ENCODE peak calls at places on chromosomes 3 and 15, in six cellular contexts. One of them, this sample, is unnamed.

GRCh38 chr15:93146196-93146595 is 57.2 kb upstream of the RGMA start:
- DNase-seq in cardiac fibroblast: no peak
- DNase-seq in sigmoid colon: no peak
- DNase-seq in epithelial cell of esophagus: no peak
- DNase-seq in OCI-LY7: no peak
- DNase-seq in mammary epithelial cell: no peak
- DNase-seq in this sample: no peak

GRCh38 chr3:21718161-21718765 is 32.7 kb downstream of the ZNF385D start:
- DNase-seq in cardiac fibroblast: peak; percentile 94
- DNase-seq in sigmoid colon: no peak
- DNase-seq in epithelial cell of esophagus: peak; percentile 97
- DNase-seq in OCI-LY7: no peak
- DNase-seq in mammary epithelial cell: peak; percentile 95
- DNase-seq in this sample: no peak

GRCh38 chr15:57920916-57921315 is 144.6 kb downstream of the ALDH1A2 start:
- DNase-seq in cardiac fibroblast: peak; percentile 44
- DNase-seq in sigmoid colon: no peak
- DNase-seq in epithelial cell of esophagus: no peak
- DNase-seq in OCI-LY7: no peak
- DNase-seq in mammary epithelial cell: no peak
- DNase-seq in this sample: no peak

GRCh38 chr3:152298393-152299242 is 29.9 kb downstream of the MBNL1 start:
- DNase-seq in cardiac fibroblast: peak; percentile 98
- DNase-seq in sigmoid colon: peak; percentile 86
- DNase-seq in epithelial cell of esophagus: peak; percentile 93
- DNase-seq in OCI-LY7: peak; percentile 72
- DNase-seq in mammary epithelial cell: peak; percentile 89
- DNase-seq in this sample: peak; percentile 85

GRCh38 chr3:53137221-53137620 is 7.0 kb upstream of the RFT1 start:
- DNase-seq in cardiac fibroblast: no peak
- DNase-seq in sigmoid colon: no peak
- DNase-seq in epithelial cell of esophagus: no peak
- DNase-seq in OCI-LY7: peak; percentile 66
- DNase-seq in mammary epithelial cell: no peak
- DNase-seq in this sample: no peak

GRCh38 chr3:42853739-42854302 is 21.9 kb downstream of the CYP8B1 start:
- DNase-seq in cardiac fibroblast: no peak
- DNase-seq in sigmoid colon: no peak
- DNase-seq in epithelial cell of esophagus: no peak
- DNase-seq in OCI-LY7: no peak
- DNase-seq in mammary epithelial cell: no peak
- DNase-seq in this sample: no peak

GRCh38 chr3:138082085-138082991 is 33.1 kb downstream of the DZIP1L start:
- DNase-seq in cardiac fibroblast: peak; percentile 86
- DNase-seq in sigmoid colon: no peak
- DNase-seq in epithelial cell of esophagus: peak; percentile 84
- DNase-seq in OCI-LY7: no peak
- DNase-seq in mammary epithelial cell: peak; percentile 96
- DNase-seq in this sample: peak; percentile 30

GRCh38 chr15:95470997-95471692 is 859.4 kb upstream of the NR2F2 start:
- DNase-seq in cardiac fibroblast: peak; percentile 91
- DNase-seq in sigmoid colon: no peak
- DNase-seq in epithelial cell of esophagus: no peak
- DNase-seq in OCI-LY7: no peak
- DNase-seq in mammary epithelial cell: no peak
- DNase-seq in this sample: no peak

GRCh38 chr3:11246663-11246970 is 25.6 kb upstream of the ATG7 start:
- DNase-seq in cardiac fibroblast: no peak
- DNase-seq in sigmoid colon: no peak
- DNase-seq in epithelial cell of esophagus: peak; percentile 37
- DNase-seq in OCI-LY7: no peak
- DNase-seq in mammary epithelial cell: no peak
- DNase-seq in this sample: no peak

GRCh38 chr3:25653322-25653721 is 11.4 kb downstream of the TOP2B start:
- DNase-seq in cardiac fibroblast: no peak
- DNase-seq in sigmoid colon: no peak
- DNase-seq in epithelial cell of esophagus: no peak
- DNase-seq in OCI-LY7: no peak
- DNase-seq in mammary epithelial cell: no peak
- DNase-seq in this sample: no peak

GRCh38 chr15:71238926-71239325 is 123.7 kb downstream of the THSD4 start:
- DNase-seq in cardiac fibroblast: no peak
- DNase-seq in sigmoid colon: no peak
- DNase-seq in epithelial cell of esophagus: no peak
- DNase-seq in OCI-LY7: no peak
- DNase-seq in mammary epithelial cell: no peak
- DNase-seq in this sample: no peak

GRCh38 chr3:39407259-39407629 is 724 bp downstream of the RPSA start:
- DNase-seq in cardiac fibroblast: no peak
- DNase-seq in sigmoid colon: no peak
- DNase-seq in epithelial cell of esophagus: no peak
- DNase-seq in OCI-LY7: no peak
- DNase-seq in mammary epithelial cell: no peak
- DNase-seq in this sample: no peak

GRCh38 chr3:138867996-138868395 is 33.3 kb upstream of the PIK3CB start:
- DNase-seq in cardiac fibroblast: no peak
- DNase-seq in sigmoid colon: no peak
- DNase-seq in epithelial cell of esophagus: no peak
- DNase-seq in OCI-LY7: no peak
- DNase-seq in mammary epithelial cell: peak; percentile 39
- DNase-seq in this sample: no peak

GRCh38 chr15:66220587-66220986 is 33.0 kb downstream of the MEGF11 start:
- DNase-seq in cardiac fibroblast: no peak
- DNase-seq in sigmoid colon: no peak
- DNase-seq in epithelial cell of esophagus: no peak
- DNase-seq in OCI-LY7: no peak
- DNase-seq in mammary epithelial cell: no peak
- DNase-seq in this sample: no peak

GRCh38 chr3:102466001-102466400 is 31.2 kb downstream of the ZPLD1 start:
- DNase-seq in cardiac fibroblast: no peak
- DNase-seq in sigmoid colon: no peak
- DNase-seq in epithelial cell of esophagus: peak; percentile 31
- DNase-seq in OCI-LY7: no peak
- DNase-seq in mammary epithelial cell: no peak
- DNase-seq in this sample: no peak

GRCh38 chr15:101126618-101127502 is 125.0 kb downstream of the CHSY1 start:
- DNase-seq in cardiac fibroblast: peak; percentile 62
- DNase-seq in sigmoid colon: no peak
- DNase-seq in epithelial cell of esophagus: no peak
- DNase-seq in OCI-LY7: no peak
- DNase-seq in mammary epithelial cell: no peak
- DNase-seq in this sample: no peak

GRCh38 chr3:46463868-46464241 is 850 bp downstream of the LTF start:
- DNase-seq in cardiac fibroblast: no peak
- DNase-seq in sigmoid colon: no peak
- DNase-seq in epithelial cell of esophagus: no peak
- DNase-seq in OCI-LY7: no peak
- DNase-seq in mammary epithelial cell: no peak
- DNase-seq in this sample: no peak

GRCh38 chr3:46464326-46465195 is at the start of gene LTF:
- DNase-seq in cardiac fibroblast: no peak
- DNase-seq in sigmoid colon: no peak
- DNase-seq in epithelial cell of esophagus: no peak
- DNase-seq in OCI-LY7: no peak
- DNase-seq in mammary epithelial cell: no peak
- DNase-seq in this sample: no peak

GRCh38 chr3:46465196-46465520 is 453 bp upstream of the LTF start:
- DNase-seq in cardiac fibroblast: no peak
- DNase-seq in sigmoid colon: no peak
- DNase-seq in epithelial cell of esophagus: no peak
- DNase-seq in OCI-LY7: no peak
- DNase-seq in mammary epithelial cell: no peak
- DNase-seq in this sample: no peak

GRCh38 chr3:46461971-46462910 is 2.5 kb downstream of the LTF start:
- DNase-seq in cardiac fibroblast: no peak
- DNase-seq in sigmoid colon: no peak
- DNase-seq in epithelial cell of esophagus: peak; percentile 24
- DNase-seq in OCI-LY7: no peak
- DNase-seq in mammary epithelial cell: peak; percentile 14
- DNase-seq in this sample: no peak

GRCh38 chr3:46463120-46463867 is 1.4 kb downstream of the LTF start:
- DNase-seq in cardiac fibroblast: no peak
- DNase-seq in sigmoid colon: no peak
- DNase-seq in epithelial cell of esophagus: no peak
- DNase-seq in OCI-LY7: no peak
- DNase-seq in mammary epithelial cell: no peak
- DNase-seq in this sample: no peak
- H3K4me3 ChIP-seq in cardiac fibroblast: no peak overlapping the region
- H3K4me3 ChIP-seq in sigmoid colon: no peak overlapping the region
- H3K4me3 ChIP-seq in epithelial cell of esophagus: no peak overlapping the region
- H3K4me3 ChIP-seq in OCI-LY7: no peak overlapping the region
- H3K4me3 ChIP-seq in mammary epithelial cell: no peak overlapping the region
- H3K4me3 ChIP-seq in this sample: no peak overlapping the region

DNA sequence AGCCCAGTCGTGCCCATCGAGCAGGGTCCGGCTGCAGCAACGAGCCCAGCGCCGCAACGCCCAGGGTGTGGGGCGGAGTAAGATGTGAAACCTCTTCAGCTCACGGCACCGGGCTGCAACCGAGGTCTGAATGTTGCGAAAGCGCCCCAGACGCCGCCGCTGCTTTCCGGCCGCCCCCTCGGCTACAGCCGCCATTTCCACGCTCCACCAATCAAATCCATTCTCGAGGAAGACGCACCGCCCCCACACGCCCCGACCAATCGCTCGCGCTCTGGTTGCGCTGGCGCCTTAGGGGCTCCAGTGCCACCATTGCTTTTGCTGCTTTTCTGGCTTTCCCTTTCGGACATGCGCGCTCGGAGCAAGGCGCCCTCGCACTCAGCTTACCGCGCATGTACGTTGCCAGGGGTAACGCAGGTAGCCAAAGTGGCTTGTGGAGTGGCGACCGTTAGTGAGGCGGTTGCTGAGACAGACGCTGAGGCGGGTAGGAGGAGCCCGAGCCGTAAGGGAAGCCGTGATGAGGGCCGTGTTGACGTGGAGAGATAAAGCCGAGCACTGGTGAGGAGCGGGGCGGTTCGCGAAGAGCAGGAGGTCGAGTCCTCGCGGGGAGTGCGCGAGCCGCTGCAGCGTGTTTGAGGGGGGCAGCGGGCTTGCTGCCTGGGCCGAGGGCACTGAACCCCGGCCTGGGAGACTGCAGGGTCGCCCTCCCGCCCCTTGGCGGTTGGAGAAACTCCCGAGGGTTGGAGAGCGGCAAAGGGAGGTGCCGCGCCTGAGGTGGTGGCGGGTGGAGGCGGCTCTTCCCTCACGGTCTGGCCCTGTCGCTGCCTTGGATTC is at the start of the genes IFT122 and MBD4:
- DNase-seq in cardiac fibroblast: peak; percentile 100
- DNase-seq in sigmoid colon: peak; percentile 99
- DNase-seq in epithelial cell of esophagus: peak; percentile 100
- DNase-seq in OCI-LY7: peak; percentile 99
- DNase-seq in mammary epithelial cell: peak; percentile 100
- DNase-seq in this sample: peak; percentile 98
- TF ChIP-seq CTCF in cardiac fibroblast: no peak
- TF ChIP-seq CTCF in sigmoid colon: no peak
- TF ChIP-seq CTCF in epithelial cell of esophagus: no peak
- TF ChIP-seq CTCF in OCI-LY7: no peak
- TF ChIP-seq CTCF in mammary epithelial cell: no peak
- TF ChIP-seq CTCF in this sample: no peak

GRCh38 chr3:27712136-27713065 is 9.7 kb downstream of the EOMES start:
- DNase-seq in cardiac fibroblast: peak; percentile 88
- DNase-seq in sigmoid colon: peak; percentile 88
- DNase-seq in epithelial cell of esophagus: peak; percentile 83
- DNase-seq in OCI-LY7: peak; percentile 38
- DNase-seq in mammary epithelial cell: peak; percentile 60
- DNase-seq in this sample: peak; percentile 21

GRCh38 chr3:27714692-27715453 is 7.2 kb downstream of the EOMES start:
- DNase-seq in cardiac fibroblast: no peak
- DNase-seq in sigmoid colon: no peak
- DNase-seq in epithelial cell of esophagus: peak; percentile 62
- DNase-seq in OCI-LY7: no peak
- DNase-seq in mammary epithelial cell: no peak
- DNase-seq in this sample: no peak

GRCh38 chr3:27713435-27713880 is 8.7 kb downstream of the EOMES start:
- DNase-seq in cardiac fibroblast: no peak
- DNase-seq in sigmoid colon: no peak
- DNase-seq in epithelial cell of esophagus: no peak
- DNase-seq in OCI-LY7: no peak
- DNase-seq in mammary epithelial cell: no peak
- DNase-seq in this sample: no peak

GRCh38 chr3:27714101-27714526 is 8.0 kb downstream of the EOMES start:
- DNase-seq in cardiac fibroblast: no peak
- DNase-seq in sigmoid colon: no peak
- DNase-seq in epithelial cell of esophagus: no peak
- DNase-seq in OCI-LY7: no peak
- DNase-seq in mammary epithelial cell: no peak
- DNase-seq in this sample: no peak

GRCh38 chr3:27713066-27713400 is 9.1 kb downstream of the EOMES start:
- DNase-seq in cardiac fibroblast: no peak
- DNase-seq in sigmoid colon: no peak
- DNase-seq in epithelial cell of esophagus: no peak
- DNase-seq in OCI-LY7: no peak
- DNase-seq in mammary epithelial cell: no peak
- DNase-seq in this sample: no peak
- H3K4me3 ChIP-seq in cardiac fibroblast: peak overlapping the region; percentile 59
- H3K4me3 ChIP-seq in sigmoid colon: peak overlapping the region; percentile 52
- H3K4me3 ChIP-seq in epithelial cell of esophagus: peak overlapping the region; percentile 57
- H3K4me3 ChIP-seq in OCI-LY7: no peak overlapping the region
- H3K4me3 ChIP-seq in mammary epithelial cell: peak overlapping the region; percentile 50
- H3K4me3 ChIP-seq in this sample: peak overlapping the region; percentile 49

DNA sequence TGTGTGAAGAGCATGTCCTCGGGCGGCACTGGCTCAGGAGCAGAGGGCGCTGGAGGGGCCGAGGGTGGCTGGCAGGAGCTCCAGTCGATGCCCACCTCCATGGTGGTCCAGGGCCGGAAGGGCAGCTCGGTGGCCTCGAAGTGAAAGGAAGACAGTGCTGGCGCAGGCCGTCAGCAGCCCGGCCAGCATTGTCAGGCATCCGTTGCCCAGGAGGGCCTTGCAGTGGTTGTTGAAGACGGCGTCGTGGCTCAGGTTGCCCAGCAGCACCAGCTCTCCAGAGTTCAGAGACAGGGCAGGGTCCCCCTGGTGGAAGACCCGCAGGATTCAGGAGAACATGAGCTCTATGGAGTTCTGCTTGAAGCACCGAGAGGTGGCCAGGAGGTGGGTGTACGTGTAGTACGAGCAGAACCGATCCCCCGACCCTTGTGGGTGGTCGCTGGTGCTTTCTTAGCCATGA is 16.5 kb upstream of the SIAH2 start:
- DNase-seq in cardiac fibroblast: no peak
- DNase-seq in sigmoid colon: no peak
- DNase-seq in epithelial cell of esophagus: no peak
- DNase-seq in OCI-LY7: no peak
- DNase-seq in mammary epithelial cell: no peak
- DNase-seq in this sample: no peak
- TF ChIP-seq CTCF in cardiac fibroblast: no peak
- TF ChIP-seq CTCF in sigmoid colon: no peak
- TF ChIP-seq CTCF in epithelial cell of esophagus: no peak
- TF ChIP-seq CTCF in OCI-LY7: no peak
- TF ChIP-seq CTCF in mammary epithelial cell: no peak
- TF ChIP-seq CTCF in this sample: no peak